ENCODE peak calls at places on chromosomes 13 and 19, in five cellular contexts. G is stimulated activated CD4-positive, alpha-beta T cell treated with anti-CD3 and anti-CD28 coated beads, Interleukin-4, amount 100 ng/mL, for 1 hour; U is anterior cingulate cortex; A is activated CD4-positive, alpha-beta T cell treated with anti-CD3 and anti-CD28 coated beads for 48 hours; E is T1000. H is an unnamed sample.

GRCh38 chr19:5339950-5340636 is 519 bp downstream of the PTPRS start:
- DNase-seq in G (no peak), U (no peak), A (no peak), E (no peak), H (no peak)

GRCh38 chr13:71156550-71156949 is 710.5 kb downstream of the DACH1 start:
- DNase-seq in G (no peak), U (no peak), A (no peak), E (no peak), H (no peak)

GRCh38 chr13:73467103-73467502 is 408.3 kb downstream of the KLF5 start:
- DNase-seq in G (no peak), U (no peak), A (no peak), E (no peak), H (no peak)

GRCh38 chr13:40317980-40318327 is 348.5 kb downstream of the FOXO1 start:
- DNase-seq in G (no peak), U (no peak), A (no peak), E (no peak), H (no peak)

GRCh38 chr13:91141619-91142061 is 205.8 kb upstream of the MIR17HG start:
- DNase-seq in G (no peak), U (no peak), A (no peak), E (peak; percentile 74), H (no peak)

GRCh38 chr19:17576758-17577532 is 21.5 kb downstream of the COLGALT1 start:
- DNase-seq in G (peak; percentile 16), U (no peak), A (peak; percentile 79), E (no peak), H (no peak)

GRCh38 chr19:57302020-57302465 is 18.2 kb upstream of the ZNF543 start:
- DNase-seq in G (no peak), U (no peak), A (no peak), E (peak; percentile 89), H (no peak)

GRCh38 chr19:45972081-45972943 is 1.4 kb downstream of the NOVA2 start:
- DNase-seq in G (peak; percentile 29), U (no peak), A (peak; percentile 50), E (no peak), H (no peak)

GRCh38 chr19:8363803-8364771 is at the start of gene ANGPTL4:
- DNase-seq in G (peak; percentile 61), U (peak; percentile 29), A (peak; percentile 73), E (peak; percentile 25), H (peak; percentile 85)

GRCh38 chr13:76223999-76224398 is 587.9 kb downstream of the LMO7 start:
- DNase-seq in G (no peak), U (no peak), A (no peak), E (no peak), H (no peak)

GRCh38 chr13:114237415-114238112 is 2.9 kb downstream of the CDC16 start:
- DNase-seq in G (no peak), U (no peak), A (no peak), E (no peak), H (no peak)

GRCh38 chr13:26983533-26984315 is 187.9 kb downstream of the USP12 start:
- DNase-seq in G (no peak), U (no peak), A (no peak), E (no peak), H (no peak)

GRCh38 chr19:23867895-23868294 is 46.8 kb upstream of the ZNF726 start:
- DNase-seq in G (no peak), U (no peak), A (no peak), E (no peak), H (no peak)

GRCh38 chr13:97445504-97446187 is 11.7 kb downstream of the RAP2A start:
- DNase-seq in G (no peak), U (no peak), A (no peak), E (no peak), H (no peak)

GRCh38 chr13:40590112-40590862 is 76.2 kb downstream of the FOXO1 start:
- DNase-seq in G (no peak), U (no peak), A (no peak), E (no peak), H (no peak)

GRCh38 chr19:32997716-32998355 is 25.8 kb downstream of the FAAP24 start:
- DNase-seq in G (no peak), U (no peak), A (no peak), E (no peak), H (no peak)

GRCh38 chr13:108769213-108770070 is 140.0 kb downstream of the MYO16 start:
- DNase-seq in G (no peak), U (no peak), A (no peak), E (no peak), H (no peak)

GRCh38 chr19:4437103-4437502 is 20.5 kb downstream of the UBXN6 start:
- DNase-seq in G (no peak), U (no peak), A (no peak), E (no peak), H (no peak)

GRCh38 chr19:19421326-19421725 is 15.9 kb downstream of the GATAD2A start:
- DNase-seq in G (no peak), U (no peak), A (no peak), E (no peak), H (no peak)

GRCh38 chr19:52896431-52897148 is 845 bp downstream of the ZNF320 start:
- DNase-seq in G (no peak), U (no peak), A (no peak), E (no peak), H (peak; percentile 49)

GRCh38 chr19:19461671-19462622 is 53.4 kb downstream of the TSSK6 start:
- DNase-seq in G (peak; percentile 21), U (no peak), A (peak; percentile 42), E (no peak), H (peak; percentile 76)

GRCh38 chr13:23790591-23791170 is 98.5 kb downstream of the MIPEP start:
- DNase-seq in G (no peak), U (no peak), A (no peak), E (peak; percentile 41), H (no peak)

GRCh38 chr19:49716154-49716553 is 25.2 kb downstream of the CPT1C start:
- DNase-seq in G (no peak), U (no peak), A (no peak), E (no peak), H (no peak)

GRCh38 chr13:40609972-40610726 is 56.3 kb downstream of the FOXO1 start:
- DNase-seq in G (no peak), U (no peak), A (no peak), E (no peak), H (no peak)

GRCh38 chr19:4049432-4049831 is 17.3 kb downstream of the ZBTB7A start:
- DNase-seq in G (no peak), U (no peak), A (no peak), E (no peak), H (no peak)

H was measured in body of pancreas.